ENCODE peak calls at places on chromosomes 7 and 10, in nine cellular contexts. R, L, K, X, U, S, C, F and N are unnamed samples.

GRCh38 chr7:93374345-93374940 is 142.3 kb downstream of the VPS50 start:
- DNase-seq in R (no peak), L (no peak), K (no peak), X (no peak), U (peak; percentile 59), S (no peak), C (no peak), F (no peak), N (peak; percentile 2)

GRCh38 chr10:88800152-88801125 is 2.1 kb upstream of the LIPM start:
- DNase-seq in R (no peak), L (no peak), K (no peak), X (no peak), U (no peak), S (no peak), C (no peak), F (no peak), N (no peak)

GRCh38 chr10:69359089-69360025 is 57.4 kb downstream of the TACR2 start:
- DNase-seq in R (no peak), L (no peak), K (no peak), X (no peak), U (no peak), S (no peak), C (no peak), F (no peak), N (peak; percentile 75)

GRCh38 chr10:68133553-68133952 is 24.3 kb downstream of the MYPN start:
- DNase-seq in R (no peak), L (no peak), K (no peak), X (no peak), U (no peak), S (peak; percentile 29), C (no peak), F (no peak), N (no peak)

GRCh38 chr10:8402469-8403074 is 348.1 kb downstream of the GATA3 start:
- DNase-seq in R (no peak), L (no peak), K (peak; percentile 12), X (no peak), U (no peak), S (no peak), C (no peak), F (no peak), N (peak; percentile 45)

GRCh38 chr7:2934211-2934731 is 90.2 kb upstream of the GNA12 start:
- DNase-seq in R (no peak), L (no peak), K (no peak), X (peak; percentile 17), U (no peak), S (no peak), C (no peak), F (no peak), N (no peak)

GRCh38 chr10:110642980-110643655 is 1.0 kb upstream of the RBM20 start:
- DNase-seq in R (no peak), L (no peak), K (no peak), X (no peak), U (no peak), S (no peak), C (peak; percentile 52), F (no peak), N (no peak)

GRCh38 chr7:70134029-70134445 is 535.8 kb downstream of the AUTS2 start:
- DNase-seq in R (no peak), L (no peak), K (no peak), X (no peak), U (no peak), S (no peak), C (no peak), F (no peak), N (no peak)

GRCh38 chr10:26890956-26891355 is 30.2 kb upstream of the ABI1 start:
- DNase-seq in R (no peak), L (peak; percentile 31), K (no peak), X (no peak), U (peak; percentile 59), S (no peak), C (no peak), F (no peak), N (no peak)

GRCh38 chr10:504131-504611 is 185.3 kb downstream of the DIP2C start:
- DNase-seq in R (no peak), L (no peak), K (no peak), X (no peak), U (no peak), S (no peak), C (peak; percentile 42), F (no peak), N (no peak)

GRCh38 chr10:131081386-131081785 is 230.1 kb downstream of the TCERG1L start:
- DNase-seq in R (no peak), L (no peak), K (no peak), X (no peak), U (no peak), S (no peak), C (no peak), F (no peak), N (no peak)
- H3K27ac ChIP-seq in R (no peak overlapping the region), L (no peak overlapping the region), K (no peak overlapping the region), X (no peak overlapping the region), U (no peak overlapping the region), S (no peak overlapping the region), C (no peak overlapping the region), F (no peak overlapping the region), N (no peak overlapping the region)

DNA sequence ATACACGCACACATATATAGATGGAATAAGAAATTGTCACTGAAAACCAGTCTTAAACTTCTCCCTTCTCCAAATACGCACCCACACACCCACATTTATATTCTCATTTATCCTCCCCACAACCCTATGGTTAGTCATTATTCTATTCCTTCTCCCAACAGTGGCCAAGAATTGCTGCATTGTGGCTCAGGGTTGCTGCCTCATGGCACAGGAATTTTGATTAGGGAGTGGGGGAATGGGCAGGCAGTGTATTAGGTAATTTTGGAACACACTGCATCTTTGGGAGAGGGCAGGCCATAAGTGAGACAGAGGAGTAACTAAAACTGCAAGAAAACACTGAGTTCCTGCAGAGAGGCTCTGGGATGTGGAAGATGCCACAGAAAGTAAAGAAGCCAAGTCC is 35.7 kb downstream of the NAPEPLD start:
- DNase-seq in R (no peak), L (no peak), K (no peak), X (no peak), U (no peak), S (no peak), C (no peak), F (no peak), N (no peak)
- H3K27ac ChIP-seq in R (no peak overlapping the region), L (no peak overlapping the region), K (no peak overlapping the region), X (no peak overlapping the region), U (no peak overlapping the region), S (no peak overlapping the region), C (no peak overlapping the region), F (no peak overlapping the region), N (no peak overlapping the region)

DNA sequence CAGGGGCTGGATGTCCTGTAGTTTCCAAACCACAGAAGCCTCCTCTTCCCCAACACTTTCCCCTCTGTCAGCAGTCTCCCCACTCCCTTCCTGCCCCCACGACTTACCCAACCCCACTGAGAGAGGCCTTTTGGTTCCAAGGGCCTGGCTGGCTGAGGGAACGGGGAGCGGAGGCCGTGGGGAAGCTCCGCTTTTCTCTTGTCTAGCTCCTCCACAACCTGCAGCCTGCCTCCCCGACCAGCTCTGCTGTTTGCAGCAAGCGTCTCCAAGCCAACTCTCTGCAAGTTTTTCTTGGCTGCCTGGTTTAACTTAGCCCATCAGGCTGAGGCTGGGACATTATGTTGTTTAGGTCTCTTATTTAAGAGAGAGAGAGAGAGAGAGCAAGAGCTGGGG is 126.8 kb downstream of the NEURL1 start:
- DNase-seq in R (no peak), L (no peak), K (no peak), X (no peak), U (no peak), S (no peak), C (no peak), F (no peak), N (no peak)
- H3K27ac ChIP-seq in R (no peak overlapping the region), L (no peak overlapping the region), K (peak overlapping the region; percentile 57), X (no peak overlapping the region), U (no peak overlapping the region), S (peak overlapping the region; percentile 76), C (peak overlapping the region; percentile 46), F (no peak overlapping the region), N (no peak overlapping the region)

GRCh38 chr7:1721047-1721687 is 51.1 kb downstream of the ELFN1 start:
- DNase-seq in R (peak; percentile 6), L (no peak), K (no peak), X (no peak), U (no peak), S (no peak), C (no peak), F (no peak), N (no peak)
- H3K27ac ChIP-seq in R (no peak overlapping the region), L (no peak overlapping the region), K (no peak overlapping the region), X (no peak overlapping the region), U (no peak overlapping the region), S (peak overlapping the region; percentile 4), C (no peak overlapping the region), F (no peak overlapping the region), N (no peak overlapping the region)

GRCh38 chr10:90675621-90676020 is 182.2 kb downstream of the HTR7 start:
- DNase-seq in R (no peak), L (no peak), K (no peak), X (no peak), U (no peak), S (no peak), C (no peak), F (no peak), N (no peak)
- H3K27ac ChIP-seq in R (no peak overlapping the region), L (no peak overlapping the region), K (no peak overlapping the region), X (no peak overlapping the region), U (no peak overlapping the region), S (no peak overlapping the region), C (no peak overlapping the region), F (no peak overlapping the region), N (no peak overlapping the region)

DNA sequence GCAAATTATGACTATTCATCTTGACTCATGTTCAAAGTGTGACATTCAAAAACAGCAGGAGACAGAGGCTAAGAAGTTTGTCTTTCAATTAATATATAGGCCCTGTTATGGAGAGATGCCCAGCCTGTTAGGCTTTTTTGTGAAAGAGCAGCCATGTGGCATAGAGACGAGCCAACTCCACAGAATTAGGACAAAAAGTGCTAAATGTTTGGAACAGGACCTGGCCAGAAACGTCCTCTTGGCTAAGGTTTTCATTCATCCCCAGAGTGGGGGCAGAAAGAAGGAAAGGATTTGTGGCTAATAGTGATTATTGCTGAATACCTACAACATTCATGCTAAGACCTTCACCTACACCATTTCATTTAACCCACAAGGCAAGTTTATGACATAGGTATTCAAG is 324.7 kb upstream of the NPVF start:
- DNase-seq in R (no peak), L (no peak), K (no peak), X (no peak), U (no peak), S (no peak), C (no peak), F (no peak), N (no peak)
- H3K27ac ChIP-seq in R (no peak overlapping the region), L (no peak overlapping the region), K (no peak overlapping the region), X (no peak overlapping the region), U (no peak overlapping the region), S (no peak overlapping the region), C (no peak overlapping the region), F (no peak overlapping the region), N (no peak overlapping the region)

GRCh38 chr7:75735581-75736350 is 3.0 kb downstream of the HIP1 start:
- DNase-seq in R (no peak), L (no peak), K (no peak), X (no peak), U (no peak), S (no peak), C (no peak), F (no peak), N (no peak)
- H3K27ac ChIP-seq in R (no peak overlapping the region), L (no peak overlapping the region), K (no peak overlapping the region), X (no peak overlapping the region), U (no peak overlapping the region), S (no peak overlapping the region), C (no peak overlapping the region), F (no peak overlapping the region), N (no peak overlapping the region)